ENCODE peak calls at places on chromosomes 13 and 19, in six cellular contexts. F is IMR-90, O is H1, K is H9, X is trophoblast cell, U is mesenchymal stem cell. I is an unnamed sample.

GRCh38 chr19:36113895-36114762 is 546 bp downstream of the POLR2I start:
- DNase-seq in F (peak; percentile 30), O (peak; percentile 65), K (peak; percentile 64), X (no peak), U (peak; percentile 71), I (no peak)

GRCh38 chr19:14434543-14435319 is 1.6 kb downstream of the PKN1 start:
- DNase-seq in F (peak; percentile 72), O (no peak), K (no peak), X (peak; percentile 95), U (peak; percentile 87), I (no peak)

GRCh38 chr19:29748996-29749395 is 33.9 kb upstream of the C19orf12 start:
- DNase-seq in F (no peak), O (no peak), K (no peak), X (no peak), U (no peak), I (no peak)

GRCh38 chr13:109381546-109382180 is 404.7 kb downstream of the IRS2 start:
- DNase-seq in F (peak; percentile 71), O (no peak), K (no peak), X (peak; percentile 67), U (peak; percentile 51), I (no peak)

GRCh38 chr13:107834717-107835116 is 380.6 kb downstream of the LIG4 start:
- DNase-seq in F (peak; percentile 31), O (no peak), K (no peak), X (no peak), U (peak; percentile 28), I (no peak)

GRCh38 chr13:28012896-28013295 is 24.4 kb upstream of the URAD start:
- DNase-seq in F (no peak), O (no peak), K (no peak), X (no peak), U (no peak), I (no peak)

GRCh38 chr13:49649244-49649962 is 21.1 kb downstream of the ARL11 start:
- DNase-seq in F (peak; percentile 68), O (no peak), K (no peak), X (no peak), U (peak; percentile 67), I (no peak)

GRCh38 chr19:17687857-17688784 is at the start of gene UNC13A:
- DNase-seq in F (peak; percentile 29), O (peak; percentile 98), K (peak; percentile 83), X (peak; percentile 7), U (peak; percentile 41), I (peak; percentile 79)

GRCh38 chr19:49331616-49332055 is 3.6 kb upstream of the CD37 start:
- DNase-seq in F (peak; percentile 57), O (no peak), K (peak; percentile 71), X (no peak), U (peak; percentile 44), I (no peak)

GRCh38 chr13:39634956-39635355 is 20.5 kb upstream of the COG6 start:
- DNase-seq in F (no peak), O (no peak), K (no peak), X (no peak), U (no peak), I (no peak)

GRCh38 chr13:24747248-24748151 is 16.5 kb upstream of the RNF17 start:
- DNase-seq in F (no peak), O (peak; percentile 70), K (peak; percentile 52), X (no peak), U (peak; percentile 35), I (peak; percentile 17)

GRCh38 chr19:6127716-6128335 is 7.6 kb upstream of the ACSBG2 start:
- DNase-seq in F (peak; percentile 43), O (no peak), K (no peak), X (no peak), U (peak; percentile 28), I (no peak)
- H3K18ac ChIP-seq in F (no peak overlapping the region), O (no peak overlapping the region), K (no peak overlapping the region), X (no peak overlapping the region), U (no peak overlapping the region), I (no peak overlapping the region)

DNA sequence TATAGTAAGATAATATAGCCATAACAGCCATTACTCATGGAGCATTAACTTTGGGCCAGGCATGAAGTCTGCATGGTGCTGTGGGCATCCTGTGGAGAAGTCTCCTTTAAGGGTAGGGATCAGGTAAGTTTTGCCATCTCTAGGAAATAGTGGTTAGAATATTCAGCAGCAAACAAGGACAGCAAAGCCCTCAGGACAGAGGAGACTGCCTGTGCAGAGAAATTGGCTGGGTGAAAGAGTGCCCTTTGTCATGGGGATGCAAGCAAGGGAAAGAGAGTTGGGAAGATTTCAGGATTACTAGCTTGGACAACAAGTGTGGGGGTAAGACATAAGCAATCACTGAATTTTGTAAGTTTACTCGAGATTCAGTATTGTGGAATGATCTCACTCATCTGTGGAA is 15.7 kb upstream of the OBI1 start:
- DNase-seq in F (no peak), O (no peak), K (no peak), X (no peak), U (no peak), I (no peak)
- H2AK5ac ChIP-seq in F (no peak overlapping the region), O (no peak overlapping the region), K (no peak overlapping the region), X (no peak overlapping the region), U (no peak overlapping the region), I (no peak overlapping the region)

GRCh38 chr19:15641901-15642491 is 1.3 kb downstream of the CYP4F3 start:
- DNase-seq in F (no peak), O (no peak), K (no peak), X (no peak), U (no peak), I (no peak)

GRCh38 chr19:15640904-15641597 is 354 bp downstream of the CYP4F3 start:
- DNase-seq in F (no peak), O (no peak), K (no peak), X (no peak), U (no peak), I (no peak)

GRCh38 chr19:15643387-15643786 is 2.7 kb downstream of the CYP4F3 start:
- DNase-seq in F (no peak), O (no peak), K (no peak), X (no peak), U (no peak), I (no peak)

GRCh38 chr19:15642807-15643206 is 2.1 kb downstream of the CYP4F3 start:
- DNase-seq in F (no peak), O (no peak), K (no peak), X (no peak), U (no peak), I (no peak)

GRCh38 chr19:15640294-15640903 is at the start of gene CYP4F3:
- DNase-seq in F (no peak), O (no peak), K (no peak), X (no peak), U (no peak), I (no peak)
- H3K9me3 ChIP-seq in F (peaks cover 29% of the 10 kb centered on the region), O (peaks cover 85% of the 10 kb centered on the region), K (peaks cover 92% of the 10 kb centered on the region), X (peaks cover 62% of the 10 kb centered on the region), U (no peaks in the 10 kb centered on the region), I (peaks cover 57% of the 10 kb centered on the region)

GRCh38 chr19:44893704-44894103 is 2.6 kb downstream of the TOMM40 start:
- DNase-seq in F (no peak), O (no peak), K (no peak), X (no peak), U (no peak), I (no peak)
- H3K18ac ChIP-seq in F (no peak overlapping the region), O (no peak overlapping the region), K (no peak overlapping the region), X (no peak overlapping the region), U (no peak overlapping the region), I (no peak overlapping the region)

GRCh38 chr19:45423033-45423588 is 606 bp downstream of the ERCC1 start:
- DNase-seq in F (no peak), O (no peak), K (no peak), X (no peak), U (no peak), I (no peak)

GRCh38 chr19:45424191-45425058 is 708 bp upstream of the ERCC1 start:
- DNase-seq in F (peak; percentile 98), O (peak; percentile 76), K (peak; percentile 86), X (peak; percentile 90), U (peak; percentile 99), I (no peak)

GRCh38 chr19:45420871-45421270 is 2.8 kb downstream of the ERCC1 start:
- DNase-seq in F (no peak), O (no peak), K (no peak), X (no peak), U (no peak), I (no peak)

GRCh38 chr19:45421953-45422498 is 1.7 kb downstream of the ERCC1 start:
- DNase-seq in F (no peak), O (no peak), K (no peak), X (no peak), U (no peak), I (no peak)

GRCh38 chr19:45423589-45424190 is at the start of gene ERCC1:
- DNase-seq in F (peak; percentile 94), O (peak; percentile 99), K (peak; percentile 100), X (peak; percentile 98), U (peak; percentile 97), I (peak; percentile 94)
- H2AK5ac ChIP-seq in F (peak within 1 kb of the TSS; percentile 99), O (peak within 1 kb of the TSS; percentile 65), K (no peak within 1 kb of the TSS), X (peak within 1 kb of the TSS; percentile 99), U (peak within 1 kb of the TSS; percentile 95), I (peak within 1 kb of the TSS; percentile 5)

DNA sequence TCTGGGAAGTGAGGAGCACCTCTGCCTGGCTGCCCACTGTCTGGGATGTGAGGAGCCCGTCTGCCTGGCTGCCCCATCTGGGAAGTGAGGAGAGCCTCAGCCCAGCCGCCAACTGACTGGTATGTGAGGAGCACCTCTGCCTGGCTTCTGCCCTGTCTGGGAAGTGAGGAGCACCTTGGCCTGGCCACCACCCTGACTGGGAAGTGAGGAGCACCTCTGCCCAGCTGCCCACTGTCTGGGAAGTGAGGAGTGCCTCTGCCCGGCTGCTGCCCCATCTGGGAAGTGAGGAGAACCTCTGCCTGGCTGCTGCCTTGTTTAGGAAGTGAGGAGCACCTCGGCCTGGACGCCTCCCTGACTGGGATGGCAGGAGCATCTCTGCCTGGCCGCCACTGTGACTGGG is 64.8 kb downstream of the ZNF708 start:
- DNase-seq in F (no peak), O (no peak), K (no peak), X (no peak), U (no peak), I (no peak)
- H3K9me3 ChIP-seq in F (peaks cover 22% of the 10 kb centered on the region), O (peaks cover 52% of the 10 kb centered on the region), K (peaks cover 19% of the 10 kb centered on the region), X (peaks cover 38% of the 10 kb centered on the region), U (peaks cover 40% of the 10 kb centered on the region), I (peaks cover 4% of the 10 kb centered on the region)

DNA sequence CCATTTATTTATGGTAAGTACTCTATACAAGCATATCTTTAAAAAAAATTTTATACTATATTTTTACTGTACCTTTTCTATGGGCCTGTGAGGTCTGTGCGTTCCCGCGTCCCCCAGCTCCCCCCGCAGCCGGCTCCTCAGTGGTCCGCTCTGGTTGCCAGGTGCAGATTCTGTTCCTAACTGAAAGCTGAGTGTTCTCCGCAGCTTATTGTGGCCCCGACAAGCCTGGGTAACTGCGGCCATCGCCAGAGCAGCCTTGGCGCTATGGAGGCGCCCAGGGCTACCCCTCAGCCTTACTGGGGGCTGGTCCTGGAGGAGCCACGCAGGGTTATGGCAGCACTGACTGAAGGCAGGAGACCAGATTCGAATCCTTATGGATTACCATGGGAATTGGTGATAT is 896.8 kb downstream of the PCDH17 start:
- DNase-seq in F (no peak), O (no peak), K (no peak), X (no peak), U (no peak), I (no peak)
- H3K18ac ChIP-seq in F (no peak overlapping the region), O (no peak overlapping the region), K (no peak overlapping the region), X (no peak overlapping the region), U (no peak overlapping the region), I (no peak overlapping the region)

DNA sequence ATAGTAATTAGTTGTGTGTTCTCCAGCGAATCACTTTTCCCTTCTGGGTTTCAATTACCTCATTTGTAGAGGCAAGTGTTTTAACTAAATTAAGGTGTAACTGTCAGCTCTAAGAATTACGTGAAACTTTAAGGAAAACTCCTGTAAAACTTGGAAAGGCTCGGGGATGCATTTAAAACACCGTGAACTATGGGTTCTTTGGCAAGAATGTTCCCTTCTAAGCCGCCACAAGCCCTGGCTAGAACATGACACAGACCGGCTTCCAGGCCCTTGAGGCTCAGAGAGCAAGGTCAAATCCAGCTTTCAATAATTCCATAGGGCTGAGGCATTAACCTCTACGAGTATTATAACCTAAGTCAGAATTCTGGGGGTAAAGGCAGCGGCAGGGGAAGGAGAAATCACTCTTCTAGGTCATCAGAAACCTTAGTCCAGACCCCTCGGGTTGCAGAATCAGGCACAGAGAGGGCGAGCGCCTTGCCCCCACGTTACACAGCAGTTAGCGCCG is 662 bp downstream of the VWA8 start:
- DNase-seq in F (peak; percentile 29), O (no peak), K (no peak), X (peak; percentile 13), U (peak; percentile 68), I (no peak)
- H2AK5ac ChIP-seq in F (no peak overlapping the region), O (no peak overlapping the region), K (no peak overlapping the region), X (no peak overlapping the region), U (no peak overlapping the region), I (peak overlapping the region; percentile 13)